ENCODE peak calls at places on chromosome 6, in eight cellular contexts. C is H1, G is WTC11, P is A549, K is HepG2, H is K562, A is HCT116, M is endothelial cell of umbilical vein. W is an unnamed sample.

GRCh38 chr6:158337332-158337731 is 25.1 kb downstream of the TULP4 start:
- DNase-seq in P (no peak), G (no peak), A (no peak), M (no peak), K (no peak), C (no peak), H (no peak), W (no peak)

GRCh38 chr6:25889877-25890853 is 16.1 kb upstream of the SLC17A3 start:
- DNase-seq in G (no peak), K (peak; percentile 70), H (peak; percentile 16), P (no peak), C (no peak), A (peak; percentile 27), M (peak; percentile 73), W (peak; percentile 51)

GRCh38 chr6:116096979-116097816 is 3.5 kb upstream of the NT5DC1 start:
- DNase-seq in C (no peak), K (no peak), H (no peak), P (no peak), G (no peak), M (no peak), A (no peak), W (no peak)

GRCh38 chr6:110550353-110550752 is 73.9 kb upstream of the SLC22A16 start:
- DNase-seq in P (no peak), H (no peak), A (no peak), M (no peak), K (no peak), G (no peak), C (no peak), W (no peak)

GRCh38 chr6:34718867-34719441 is 22.4 kb upstream of the ILRUN start:
- DNase-seq in C (no peak), M (no peak), A (no peak), K (no peak), G (no peak), P (no peak), H (no peak), W (no peak)

GRCh38 chr6:113654396-113654795 is 202.7 kb upstream of the MARCKS start:
- DNase-seq in P (peak; percentile 54), K (no peak), H (no peak), A (peak; percentile 41), G (no peak), C (no peak), M (peak; percentile 77), W (no peak)

GRCh38 chr6:137827977-137828815 is 38.9 kb upstream of the TNFAIP3 start:
- DNase-seq in A (no peak), G (no peak), M (no peak), C (no peak), H (no peak), K (no peak), P (no peak), W (no peak)

GRCh38 chr6:33788694-33789549 is at the start of gene LEMD2:
- DNase-seq in P (peak; percentile 81), H (peak; percentile 98), C (peak; percentile 71), K (peak; percentile 81), A (peak; percentile 84), M (peak; percentile 94), G (peak; percentile 91), W (peak; percentile 96)

GRCh38 chr6:8166156-8166555 is 63.8 kb upstream of the EEF1E1 start:
- DNase-seq in G (no peak), C (no peak), H (no peak), M (no peak), K (peak; percentile 69), A (no peak), P (no peak), W (no peak)

GRCh38 chr6:159169557-159170332 is 545 bp downstream of the FNDC1 start:
- DNase-seq in A (no peak), M (peak; percentile 2), H (peak; percentile 18), K (no peak), P (peak; percentile 25), G (peak; percentile 64), C (no peak), W (no peak)

GRCh38 chr6:16345449-16346330 is 107.3 kb downstream of the GMPR start:
- DNase-seq in H (no peak), A (no peak), K (peak; percentile 71), M (peak; percentile 89), G (no peak), P (peak; percentile 19), C (no peak), W (peak; percentile 67)

GRCh38 chr6:150636808-150637207 is 37.1 kb downstream of the PLEKHG1 start:
- DNase-seq in K (no peak), A (no peak), G (no peak), H (no peak), C (no peak), P (no peak), M (no peak), W (no peak)

GRCh38 chr6:33173228-33174180 is 18.8 kb downstream of the COL11A2 start:
- DNase-seq in M (no peak), G (no peak), K (no peak), A (no peak), C (no peak), H (no peak), P (no peak), W (no peak)

GRCh38 chr6:72937160-72937559 is 288.1 kb downstream of the KHDC1L start:
- DNase-seq in H (no peak), A (no peak), G (no peak), K (no peak), C (no peak), P (no peak), M (no peak), W (no peak)

GRCh38 chr6:12523726-12524125 is 192.8 kb upstream of the PHACTR1 start:
- DNase-seq in M (no peak), H (no peak), C (no peak), P (no peak), A (no peak), K (no peak), G (no peak), W (no peak)

GRCh38 chr6:143183735-143184134 is 123.0 kb downstream of the AIG1 start:
- DNase-seq in K (no peak), G (no peak), H (no peak), P (no peak), A (no peak), C (no peak), M (peak; percentile 39), W (no peak)

GRCh38 chr6:82687855-82688254 is 324.2 kb downstream of the TPBG start:
- DNase-seq in A (no peak), K (no peak), P (no peak), G (peak; percentile 18), M (no peak), H (no peak), C (no peak), W (no peak)

GRCh38 chr6:45608252-45608911 is 230.6 kb upstream of the SUPT3H start:
- DNase-seq in K (no peak), C (no peak), H (no peak), M (no peak), P (no peak), A (no peak), G (no peak), W (peak; percentile 82)

GRCh38 chr6:45610374-45610773 is 232.6 kb upstream of the SUPT3H start:
- DNase-seq in H (no peak), M (no peak), G (no peak), K (no peak), C (no peak), P (no peak), A (no peak), W (no peak)

GRCh38 chr6:45610832-45611231 is 233.1 kb upstream of the SUPT3H start:
- DNase-seq in C (no peak), M (no peak), H (no peak), K (no peak), P (no peak), A (no peak), G (no peak), W (peak; percentile 19)

GRCh38 chr6:45607818-45608217 is 230.1 kb upstream of the SUPT3H start:
- DNase-seq in H (no peak), G (no peak), P (no peak), A (peak; percentile 33), C (no peak), K (no peak), M (no peak), W (peak; percentile 81)

GRCh38 chr6:45609141-45609638 is 231.5 kb upstream of the SUPT3H start:
- DNase-seq in G (no peak), A (no peak), C (no peak), K (no peak), P (no peak), H (no peak), M (no peak), W (peak; percentile 24)
- TF ChIP-seq MAX in G (no peak), A (no peak), C (no peak), K (no peak), P (no peak), H (no peak), M (no peak), W (peak; percentile 32)

GRCh38 chr6:145137425-145137824 is 597.9 kb downstream of the EPM2A start:
- DNase-seq in H (no peak), C (no peak), M (peak; percentile 29), G (no peak), A (no peak), K (peak; percentile 23), P (no peak), W (peak; percentile 38)
- TF ChIP-seq CTCF in H (no peak), C (no peak), M (no peak), G (no peak), A (peak; percentile 40), K (peak; percentile 47), P (no peak), W (no peak)

GRCh38 chr6:67642582-67642981 is 992.5 kb upstream of the ADGRB3 start:
- DNase-seq in C (no peak), K (no peak), G (no peak), M (no peak), A (no peak), H (no peak), P (no peak), W (peak; percentile 55)

GRCh38 chr6:67639161-67639560 is 995.9 kb upstream of the ADGRB3 start:
- DNase-seq in K (no peak), H (no peak), M (no peak), A (no peak), G (no peak), P (no peak), C (no peak), W (no peak)

GRCh38 chr6:67640462-67640861 is 994.6 kb upstream of the ADGRB3 start:
- DNase-seq in P (no peak), H (no peak), C (no peak), K (no peak), M (peak; percentile 39), G (no peak), A (no peak), W (peak; percentile 16)
- TF ChIP-seq MAX in P (no peak), H (no peak), C (no peak), K (no peak), M (no peak), G (no peak), A (no peak), W (no peak)

GRCh38 chr6:119343167-119343566 is 6.4 kb downstream of the MAN1A1 start:
- DNase-seq in C (no peak), M (no peak), K (no peak), H (no peak), P (no peak), G (no peak), A (no peak), W (no peak)

GRCh38 chr6:119345114-119345513 is 4.4 kb downstream of the MAN1A1 start:
- DNase-seq in C (no peak), G (no peak), A (no peak), K (no peak), M (no peak), H (no peak), P (no peak), W (no peak)

GRCh38 chr6:119342430-119342829 is 7.1 kb downstream of the MAN1A1 start:
- DNase-seq in H (no peak), G (no peak), M (no peak), C (no peak), P (no peak), A (no peak), K (no peak), W (no peak)

GRCh38 chr6:119343573-119344146 is 5.9 kb downstream of the MAN1A1 start:
- DNase-seq in A (no peak), C (no peak), G (no peak), P (no peak), H (no peak), M (no peak), K (peak; percentile 51), W (no peak)

GRCh38 chr6:119344306-119344705 is 5.3 kb downstream of the MAN1A1 start:
- DNase-seq in C (no peak), A (no peak), M (no peak), P (no peak), G (no peak), K (peak; percentile 40), H (no peak), W (no peak)
- TF ChIP-seq CTCF in C (no peak), A (no peak), M (no peak), P (no peak), G (no peak), K (peak; percentile 46), H (peak; percentile 4), W (no peak)